ENCODE peak calls at places on chromosome 9, in six cellular contexts. L, H, T, Z, J and W are unnamed samples.
A peak's percentile ranks its signal among the peaks of the same experiment; 100 is the strongest.

GRCh38 chr9:706606-707451 is 134.7 kb upstream of the DMRT1 start:
- DNase-seq in L (peak; percentile 68), H (peak; percentile 85), T (peak; percentile 92), Z (peak; percentile 53), J (no peak), W (peak; percentile 69)

GRCh38 chr9:92600742-92601261 is 65.0 kb upstream of the ECM2 start:
- DNase-seq in L (peak; percentile 55), H (no peak), T (peak; percentile 81), Z (no peak), J (no peak), W (no peak)

GRCh38 chr9:105055922-105056321 is 128.0 kb upstream of the ABCA1 start:
- DNase-seq in L (peak; percentile 74), H (no peak), T (no peak), Z (no peak), J (no peak), W (no peak)

GRCh38 chr9:133375116-133375723 is 640 bp downstream of the SURF4 start:
- DNase-seq in L (peak; percentile 44), H (peak; percentile 66), T (no peak), Z (peak; percentile 49), J (peak; percentile 47), W (no peak)

GRCh38 chr9:73824671-73825070 is 672.5 kb upstream of the RORB start:
- DNase-seq in L (no peak), H (no peak), T (no peak), Z (peak; percentile 31), J (no peak), W (no peak)

GRCh38 chr9:136160939-136161610 is 42.4 kb upstream of the TMEM250 start:
- DNase-seq in L (no peak), H (peak; percentile 23), T (no peak), Z (no peak), J (no peak), W (no peak)

GRCh38 chr9:77707696-77708095 is 59.6 kb upstream of the GNA14 start:
- DNase-seq in L (peak; percentile 98), H (peak; percentile 67), T (peak; percentile 80), Z (no peak), J (peak; percentile 82), W (no peak)

GRCh38 chr9:87696641-87697040 is 29.3 kb upstream of the CTSL start:
- DNase-seq in L (no peak), H (no peak), T (no peak), Z (no peak), J (no peak), W (no peak)

GRCh38 chr9:9117866-9118265 is 1318.3 kb upstream of the DMAC1 start:
- DNase-seq in L (no peak), H (no peak), T (no peak), Z (no peak), J (no peak), W (no peak)

GRCh38 chr9:12723409-12724028 is 30.3 kb downstream of the TYRP1 start:
- DNase-seq in L (peak; percentile 67), H (no peak), T (no peak), Z (no peak), J (peak; percentile 44), W (no peak)

GRCh38 chr9:14383296-14383695 is 69.4 kb upstream of the NFIB start:
- DNase-seq in L (peak; percentile 68), H (peak; percentile 54), T (no peak), Z (no peak), J (no peak), W (peak; percentile 62)

GRCh38 chr9:112884086-112884485 is 6.6 kb downstream of the SLC46A2 start:
- DNase-seq in L (no peak), H (no peak), T (peak; percentile 52), Z (no peak), J (no peak), W (no peak)

GRCh38 chr9:89461302-89461701 is 36.6 kb downstream of the SEMA4D start:
- DNase-seq in L (peak; percentile 41), H (peak; percentile 30), T (no peak), Z (no peak), J (no peak), W (no peak)

GRCh38 chr9:96222132-96222531 is 79.8 kb downstream of the HSD17B3 start:
- DNase-seq in L (peak; percentile 15), H (no peak), T (no peak), Z (peak; percentile 26), J (peak; percentile 41), W (no peak)

GRCh38 chr9:21450733-21451394 is 10.6 kb downstream of the IFNA1 start:
- DNase-seq in L (peak; percentile 28), H (no peak), T (no peak), Z (no peak), J (peak; percentile 9), W (no peak)

GRCh38 chr9:111287127-111287526 is 42.9 kb downstream of the OR2K2 start:
- DNase-seq in L (peak; percentile 14), H (no peak), T (no peak), Z (peak; percentile 31), J (peak; percentile 6), W (no peak)

GRCh38 chr9:137270929-137271695 is 6.4 kb upstream of the TOR4A start:
- DNase-seq in L (no peak), H (no peak), T (no peak), Z (no peak), J (no peak), W (no peak)

GRCh38 chr9:76667521-76667957 is 96.7 kb upstream of the PCA3 start:
- DNase-seq in L (peak; percentile 39), H (no peak), T (no peak), Z (no peak), J (no peak), W (no peak)

GRCh38 chr9:86096382-86096781 is 3.0 kb downstream of the GOLM1 start:
- DNase-seq in L (peak; percentile 56), H (no peak), T (no peak), Z (no peak), J (no peak), W (no peak)

GRCh38 chr9:77864096-77864889 is 167.3 kb downstream of the GNAQ start:
- DNase-seq in L (no peak), H (no peak), T (no peak), Z (no peak), J (peak; percentile 11), W (no peak)

GRCh38 chr9:7320139-7320538 is 479.4 kb downstream of the DMAC1 start:
- DNase-seq in L (peak; percentile 99), H (no peak), T (no peak), Z (no peak), J (peak; percentile 92), W (no peak)

GRCh38 chr9:95874989-95875304 is 544 bp upstream of the ERCC6L2 start:
- DNase-seq in L (no peak), H (peak; percentile 83), T (peak; percentile 76), Z (peak; percentile 52), J (peak; percentile 52), W (peak; percentile 63)

GRCh38 chr9:16032799-16033198 is 480.0 kb downstream of the CCDC171 start:
- DNase-seq in L (peak; percentile 53), H (no peak), T (no peak), Z (peak; percentile 49), J (peak; percentile 51), W (no peak)

GRCh38 chr9:125878241-125878640 is 131.1 kb downstream of the PBX3 start:
- DNase-seq in L (no peak), H (no peak), T (no peak), Z (no peak), J (no peak), W (no peak)

GRCh38 chr9:109117856-109118801 is 1.6 kb downstream of the TMEM245 start:
- DNase-seq in L (peak; percentile 95), H (peak; percentile 86), T (no peak), Z (peak; percentile 61), J (peak; percentile 72), W (no peak)

GRCh38 chr9:35489313-35490154 is at the start of gene RUSC2:
- DNase-seq in L (peak; percentile 87), H (peak; percentile 94), T (peak; percentile 93), Z (peak; percentile 97), J (peak; percentile 91), W (peak; percentile 84)

GRCh38 chr9:14768561-14769234 is 46.2 kb upstream of the CER1 start:
- DNase-seq in L (peak; percentile 69), H (no peak), T (no peak), Z (peak; percentile 72), J (peak; percentile 52), W (no peak)

GRCh38 chr9:99389087-99390033 is 167.3 kb downstream of the SEC61B start:
- DNase-seq in L (no peak), H (no peak), T (no peak), Z (no peak), J (no peak), W (no peak)

GRCh38 chr9:28782630-28783029 is 1209.3 kb upstream of the C9orf72 start:
- DNase-seq in L (no peak), H (no peak), T (no peak), Z (no peak), J (peak; percentile 24), W (no peak)

DNA sequence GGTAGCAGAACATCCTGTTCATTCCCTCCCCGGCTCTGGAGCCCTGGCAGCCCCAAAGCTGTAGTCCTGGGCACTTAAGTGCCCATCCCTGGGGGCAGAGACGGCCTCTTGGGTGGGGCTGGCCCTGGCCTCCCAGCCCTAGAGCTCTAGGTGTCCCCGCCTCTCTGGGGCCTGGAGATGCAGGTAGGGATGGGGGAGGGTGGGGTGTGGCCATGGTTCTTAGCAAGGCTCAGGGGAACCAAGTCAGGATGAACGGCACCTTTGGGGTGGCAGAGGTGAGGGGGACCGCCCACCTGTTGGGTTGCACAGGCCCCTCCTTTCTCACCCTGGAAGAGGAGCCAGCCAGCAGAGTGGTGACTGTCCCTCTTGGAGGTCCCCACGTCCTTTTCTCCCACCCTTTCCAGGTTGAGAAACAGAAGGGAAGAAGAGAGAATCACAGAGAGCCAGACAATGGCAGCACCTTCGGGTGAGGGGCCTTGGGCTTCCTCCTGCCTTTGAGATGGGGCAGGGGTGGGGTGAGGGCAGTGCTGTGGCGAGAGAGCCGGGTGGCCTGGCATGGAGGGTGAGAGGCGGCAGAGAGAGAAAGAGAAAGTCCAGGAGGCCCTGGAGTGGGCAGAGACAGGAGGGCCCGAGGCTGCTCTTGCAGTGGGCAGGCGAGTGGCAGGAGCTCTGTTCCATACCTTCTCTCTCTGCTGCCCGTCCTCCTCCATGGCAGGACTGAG is 2.3 kb downstream of the CRAT start:
- DNase-seq in L (no peak), H (peak; percentile 53), T (no peak), Z (no peak), J (no peak), W (no peak)
- H3K27ac ChIP-seq in L (no peak overlapping the region), H (no peak overlapping the region), T (no peak overlapping the region), Z (no peak overlapping the region), J (no peak overlapping the region), W (no peak overlapping the region)

DNA sequence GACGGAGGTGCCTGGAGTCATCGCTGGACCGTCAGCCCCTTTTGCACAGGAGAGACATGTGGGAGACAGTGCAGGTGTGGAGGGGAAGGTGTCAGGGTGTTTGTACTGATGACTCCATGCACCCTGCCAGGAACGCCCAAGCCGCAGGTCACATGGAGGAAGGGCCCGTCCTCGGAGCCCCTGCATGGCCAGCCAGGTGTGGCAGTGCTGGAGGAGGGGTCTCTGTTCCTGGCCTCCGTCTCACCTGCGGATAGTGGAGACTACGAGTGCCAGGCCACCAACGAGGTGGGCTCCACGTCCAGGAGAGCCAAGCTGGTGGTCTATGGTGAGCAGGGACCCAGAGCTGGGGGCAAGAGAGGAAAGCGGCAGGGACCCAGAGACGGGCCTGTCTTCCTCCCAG is 81.5 kb downstream of the HMCN2 start:
- DNase-seq in L (no peak), H (no peak), T (no peak), Z (no peak), J (no peak), W (no peak)
- H3K4me3 ChIP-seq in L (no peak overlapping the region), H (no peak overlapping the region), T (no peak overlapping the region), Z (no peak overlapping the region), J (no peak overlapping the region), W (no peak overlapping the region)

GRCh38 chr9:75461188-75461587 is 372.9 kb downstream of the OSTF1 start:
- DNase-seq in L (no peak), H (no peak), T (no peak), Z (no peak), J (no peak), W (no peak)
- H3K27ac ChIP-seq in L (no peak overlapping the region), H (no peak overlapping the region), T (no peak overlapping the region), Z (no peak overlapping the region), J (no peak overlapping the region), W (no peak overlapping the region)

GRCh38 chr9:121742923-121743322 is 91.5 kb downstream of the DAB2IP start:
- DNase-seq in L (no peak), H (no peak), T (no peak), Z (no peak), J (no peak), W (no peak)
- H3K4me3 ChIP-seq in L (peak overlapping the region; percentile 66), H (no peak overlapping the region), T (peak overlapping the region; percentile 29), Z (no peak overlapping the region), J (peak overlapping the region; percentile 55), W (peak overlapping the region; percentile 63)